ENCODE peak calls at places on chromosomes 13 and 19, in seven cellular contexts. B is astrocyte of the cerebellum, F is AG10803, I is heart left ventricle, P is WERI-Rb-1, O is GM13977, H is brain microvascular endothelial cell. R is an unnamed sample.

GRCh38 chr19:17829855-17830566 is 8.7 kb upstream of the INSL3 start:
- DNase-seq in B (no peak), F (peak), I (no peak), P (peak), O (no peak), H (peak), R (no peak)

GRCh38 chr19:5804516-5805464 is at the start of gene NRTN:
- DNase-seq in B (no peak), F (no peak), I (no peak), P (peak), O (peak), H (no peak), R (no peak)

GRCh38 chr19:55320844-55321419 is 4.2 kb downstream of the TMEM150B start:
- DNase-seq in B (no peak), F (no peak), I (no peak), P (no peak), O (no peak), H (no peak), R (no peak)

GRCh38 chr19:55484571-55485438 is at the start of gene NAT14:
- DNase-seq in B (no peak), F (peak), I (peak), P (peak), O (peak), H (no peak), R (no peak)

GRCh38 chr19:49425178-49425577 is at the start of gene GFY:
- DNase-seq in B (no peak), F (no peak), I (no peak), P (no peak), O (no peak), H (no peak), R (no peak)

GRCh38 chr19:9043524-9043923 is 33.3 kb upstream of the MUC16 start:
- DNase-seq in B (no peak), F (no peak), I (no peak), P (no peak), O (no peak), H (no peak), R (no peak)

GRCh38 chr19:17243854-17244617 is 1.7 kb downstream of the NR2F6 start:
- DNase-seq in B (no peak), F (peak), I (peak), P (peak), O (no peak), H (no peak), R (no peak)

GRCh38 chr19:2770055-2771013 is 12.7 kb downstream of the SGTA start:
- DNase-seq in B (no peak), F (peak), I (peak), P (no peak), O (no peak), H (no peak), R (no peak)

GRCh38 chr19:13505761-13506549 is at the start of gene CACNA1A:
- DNase-seq in B (no peak), F (peak), I (no peak), P (no peak), O (peak), H (no peak), R (no peak)

GRCh38 chr19:31304877-31305312 is 44.3 kb downstream of the TSHZ3 start:
- DNase-seq in B (no peak), F (peak), I (no peak), P (no peak), O (no peak), H (no peak), R (no peak)

GRCh38 chr19:34559045-34559444 is 77.5 kb downstream of the WTIP start:
- DNase-seq in B (no peak), F (no peak), I (no peak), P (no peak), O (no peak), H (no peak), R (no peak)

GRCh38 chr19:4140237-4140711 is 13.2 kb upstream of the CREB3L3 start:
- DNase-seq in B (no peak), F (peak), I (peak), P (peak), O (peak), H (peak), R (no peak)

GRCh38 chr19:55340784-55341147 is 1.1 kb downstream of the KMT5C start:
- DNase-seq in B (no peak), F (no peak), I (no peak), P (peak), O (no peak), H (no peak), R (no peak)

GRCh38 chr19:17184381-17184841 is 30.7 kb upstream of the USE1 start:
- DNase-seq in B (no peak), F (no peak), I (no peak), P (no peak), O (no peak), H (no peak), R (no peak)

GRCh38 chr19:55643003-55643732 is at the start of gene ZNF581:
- DNase-seq in B (peak), F (peak), I (peak), P (peak), O (peak), H (peak), R (no peak)

GRCh38 chr13:48251616-48252081 is 18.6 kb downstream of the ITM2B start:
- DNase-seq in B (no peak), F (peak), I (no peak), P (no peak), O (no peak), H (no peak), R (no peak)

GRCh38 chr13:35744566-35745203 is 268.2 kb upstream of the MAB21L1 start:
- DNase-seq in B (no peak), F (no peak), I (no peak), P (peak), O (no peak), H (peak), R (no peak)

GRCh38 chr19:56838930-56839664 is 1.4 kb downstream of the PEG3 start:
- DNase-seq in B (peak), F (peak), I (peak), P (peak), O (no peak), H (peak), R (no peak)

GRCh38 chr13:84208251-84208650 is 326.0 kb upstream of the SLITRK1 start:
- DNase-seq in B (no peak), F (no peak), I (no peak), P (no peak), O (no peak), H (no peak), R (no peak)

GRCh38 chr19:29714953-29715694 is at the start of gene C19orf12:
- DNase-seq in B (no peak), F (peak), I (peak), P (peak), O (peak), H (no peak), R (no peak)

GRCh38 chr19:511101-511841 is 4.0 kb downstream of the TPGS1 start:
- DNase-seq in B (no peak), F (no peak), I (peak), P (no peak), O (peak), H (no peak), R (no peak)

GRCh38 chr19:5983367-5983955 is 5.5 kb upstream of the RANBP3 start:
- DNase-seq in B (no peak), F (peak), I (no peak), P (no peak), O (no peak), H (no peak), R (no peak)

GRCh38 chr19:48968813-48969218 is 3.7 kb downstream of the FTL start:
- DNase-seq in B (no peak), F (no peak), I (no peak), P (no peak), O (no peak), H (no peak), R (no peak)

GRCh38 chr13:33281951-33282595 is 3.5 kb downstream of the STARD13 start:
- DNase-seq in B (no peak), F (peak), I (no peak), P (no peak), O (no peak), H (peak), R (no peak)

GRCh38 chr19:51493776-51494175 is 7.8 kb downstream of the SIGLEC12 start:
- DNase-seq in B (no peak), F (no peak), I (no peak), P (no peak), O (no peak), H (no peak), R (no peak)

DNA sequence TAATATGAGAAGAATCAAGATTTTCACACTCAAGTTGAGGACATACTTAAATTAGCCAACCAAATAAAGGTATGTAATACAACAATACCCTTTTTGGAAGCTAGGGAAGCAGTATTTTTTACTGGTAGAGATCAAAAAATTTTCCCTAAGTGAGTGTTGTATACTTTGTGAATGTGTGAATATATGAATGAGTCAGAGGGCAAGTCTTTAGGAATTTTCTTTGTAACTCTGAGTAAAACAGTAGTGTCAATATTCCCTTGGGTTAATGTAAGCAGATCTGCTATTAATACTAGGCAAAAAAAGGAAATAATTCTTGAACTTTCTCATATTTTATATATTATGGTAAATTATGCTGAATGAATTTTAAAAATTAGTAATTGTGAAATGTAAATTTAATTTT is 1161.8 kb upstream of the MIR17HG start:
- DNase-seq in B (no peak), F (no peak), I (no peak), P (no peak), O (no peak), H (no peak), R (no peak)
- TF ChIP-seq CTCF in B (no peak), F (no peak), I (no peak), P (no peak), O (no peak), H (no peak), R (no peak)

DNA sequence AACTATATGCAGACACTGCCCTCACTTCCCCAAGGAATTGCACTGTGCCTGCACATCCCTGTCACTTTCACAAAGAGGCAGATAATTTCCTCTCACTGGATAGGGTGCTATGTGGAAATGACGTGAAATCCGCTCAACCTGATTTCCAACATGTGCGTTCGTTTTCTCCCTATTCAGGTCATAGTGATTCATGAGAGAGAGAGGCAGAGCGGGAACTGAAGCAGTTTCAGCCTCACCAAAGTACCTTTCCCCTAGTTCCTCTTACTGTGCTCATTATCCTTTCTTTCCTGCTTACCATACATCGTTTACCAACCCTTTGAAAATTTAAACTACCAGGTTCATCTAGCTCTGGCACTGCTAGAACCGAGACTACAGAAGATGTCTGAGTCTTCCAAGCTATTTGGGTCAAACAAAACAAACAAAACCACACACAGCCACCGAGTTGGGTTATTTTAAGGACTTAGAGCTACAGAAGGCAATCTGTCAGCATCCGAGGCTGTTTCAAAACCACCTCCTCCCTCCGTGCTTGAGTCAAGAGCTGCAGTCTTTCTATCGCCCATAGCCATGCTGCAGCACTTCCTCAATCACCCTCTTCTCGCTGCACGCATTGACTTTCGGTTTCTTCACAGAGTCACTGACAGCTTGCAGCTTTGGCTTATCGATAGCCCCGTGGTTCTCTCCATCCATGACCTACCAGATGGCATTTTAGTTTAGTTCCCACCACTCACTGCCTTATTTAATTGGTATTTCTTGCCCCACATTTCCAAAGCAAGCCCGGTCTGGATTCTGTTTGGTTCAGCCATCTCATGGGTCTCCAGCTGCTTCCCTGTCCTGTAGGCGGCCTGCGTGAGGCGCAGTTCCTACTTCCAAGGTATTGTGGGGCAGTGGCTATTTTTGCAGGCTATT is 1395.8 kb downstream of the EFNB2 start:
- DNase-seq in B (no peak), F (peak), I (peak), P (peak), O (peak), H (peak), R (no peak)
- TF ChIP-seq CTCF in B (no peak), F (peak), I (no peak), P (peak), O (peak), H (peak), R (no peak)

GRCh38 chr13:98959299-98959698 is 18.6 kb downstream of the DOCK9 start:
- DNase-seq in B (no peak), F (no peak), I (no peak), P (peak), O (no peak), H (no peak), R (no peak)
- TF ChIP-seq CTCF in B (no peak), F (no peak), I (no peak), P (no peak), O (no peak), H (no peak), R (no peak)

GRCh38 chr13:30652746-30653145 is 35.0 kb downstream of the USPL1 start:
- DNase-seq in B (no peak), F (peak), I (no peak), P (no peak), O (no peak), H (no peak), R (no peak)
- TF ChIP-seq CTCF in B (no peak), F (no peak), I (no peak), P (no peak), O (no peak), H (no peak), R (no peak)

DNA sequence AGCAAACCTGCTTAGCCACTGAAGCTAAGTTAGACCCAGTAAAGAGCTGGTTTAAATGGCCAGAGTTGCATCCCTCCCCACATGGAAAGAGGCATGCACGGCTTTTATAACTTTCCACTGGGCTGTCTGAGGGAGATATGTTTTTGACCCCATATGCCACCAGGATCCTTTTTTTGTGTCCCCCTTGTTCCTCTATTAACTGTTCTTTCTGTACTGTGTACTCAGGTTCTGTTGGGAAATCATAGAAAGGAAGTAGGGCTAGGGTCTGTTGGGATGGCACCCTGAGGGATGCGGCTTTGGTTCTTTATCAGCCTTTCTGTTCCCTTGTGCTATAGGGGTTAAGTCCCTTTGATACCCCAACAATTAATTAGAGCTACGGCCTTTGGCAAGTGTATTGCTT is 12.2 kb upstream of the TM9SF2 start:
- DNase-seq in B (no peak), F (no peak), I (no peak), P (no peak), O (no peak), H (no peak), R (no peak)
- TF ChIP-seq CTCF in B (no peak), F (no peak), I (no peak), P (no peak), O (no peak), H (no peak), R (no peak)

DNA sequence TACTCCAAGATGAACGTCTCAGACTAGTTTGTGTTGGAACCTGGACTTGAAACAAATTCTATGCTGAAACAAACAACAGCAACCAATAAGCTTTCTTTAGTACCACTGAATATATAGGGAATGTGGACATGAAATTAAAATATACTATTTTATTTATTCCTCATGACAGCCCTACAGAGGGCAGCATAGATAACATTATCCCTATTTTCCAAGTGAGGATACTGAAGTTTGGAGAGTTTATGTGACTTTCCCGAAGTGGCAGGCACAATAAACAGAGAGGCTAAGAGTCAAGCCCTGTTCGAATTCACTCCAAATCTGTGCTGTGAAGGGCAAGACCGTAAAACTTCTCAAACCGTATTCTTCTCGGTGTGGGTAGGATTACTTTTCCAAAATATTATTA is 509.9 kb upstream of the GPC6 start:
- DNase-seq in B (peak), F (peak), I (no peak), P (no peak), O (no peak), H (peak), R (no peak)
- TF ChIP-seq CTCF in B (peak), F (peak), I (peak), P (no peak), O (no peak), H (peak), R (peak)

GRCh38 chr13:25980255-25980654 is 71.6 kb downstream of the SHISA2 start:
- DNase-seq in B (no peak), F (peak), I (no peak), P (peak), O (no peak), H (peak), R (no peak)
- TF ChIP-seq CTCF in B (peak), F (peak), I (peak), P (peak), O (no peak), H (peak), R (peak)

DNA sequence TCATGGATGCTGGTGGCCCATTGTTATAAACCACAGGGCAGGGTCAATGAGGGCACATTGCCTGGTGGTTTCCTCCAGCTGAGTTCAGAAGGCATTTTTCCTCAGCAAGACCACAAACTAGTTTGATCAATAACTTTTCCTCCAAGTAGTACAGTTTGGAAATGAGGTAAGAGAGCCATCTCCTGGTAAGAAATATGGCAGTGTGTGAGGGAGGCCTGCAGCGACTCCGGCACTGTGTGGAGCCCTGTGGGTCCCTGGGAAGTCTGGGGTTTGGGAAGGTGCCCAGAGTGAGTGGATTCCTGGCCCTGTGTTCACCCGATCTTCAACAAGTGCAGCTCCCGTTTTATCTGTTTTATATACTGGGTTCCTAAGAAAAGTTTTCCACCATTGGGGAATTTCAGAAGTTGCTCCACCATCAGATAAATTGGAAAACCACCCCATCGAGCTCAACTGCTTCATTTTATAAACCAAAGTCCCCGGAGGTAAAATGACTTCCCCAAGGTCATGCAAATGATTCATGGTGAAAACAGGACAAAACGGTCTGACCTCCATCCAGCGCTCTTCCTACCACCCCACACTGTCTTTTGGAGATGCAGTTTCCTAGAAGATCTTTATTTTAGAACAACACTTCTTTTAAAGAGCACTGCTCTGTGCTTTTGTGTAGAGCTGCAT is 148.4 kb downstream of the KATNAL1 start:
- DNase-seq in B (peak), F (peak), I (no peak), P (no peak), O (no peak), H (peak), R (no peak)
- TF ChIP-seq CTCF in B (peak), F (peak), I (peak), P (peak), O (peak), H (peak), R (peak)

DNA sequence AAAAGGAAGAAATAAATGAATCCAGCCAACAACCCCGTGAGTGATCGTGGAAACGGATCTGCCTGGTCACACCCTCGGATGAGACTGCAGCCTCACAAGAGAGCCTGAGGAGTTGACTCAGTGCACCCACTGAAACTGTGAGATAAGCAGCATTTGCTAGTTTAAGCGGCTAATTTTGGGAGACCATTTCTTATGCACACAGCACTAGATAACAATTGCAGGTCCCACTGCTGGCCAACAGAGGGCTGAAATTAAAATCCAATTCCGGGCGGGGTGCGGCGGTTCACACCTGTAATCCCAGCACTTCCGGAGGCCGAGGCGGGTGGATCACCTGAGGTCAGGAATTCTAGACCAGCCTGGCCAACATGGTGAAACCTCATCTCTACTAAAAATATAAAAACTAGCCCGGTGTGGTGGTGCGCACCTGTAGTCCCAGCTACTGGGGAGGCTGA is 3.6 kb downstream of the UQCR11 start:
- DNase-seq in B (no peak), F (no peak), I (no peak), P (no peak), O (no peak), H (no peak), R (no peak)
- TF ChIP-seq CTCF in B (peak), F (peak), I (no peak), P (peak), O (no peak), H (peak), R (peak)